ENCODE peak calls at places on chromosomes 13 and 19, in seven cellular contexts. X is cerebellum; T is NCI-H345; K is progenitor cell of endocrine pancreas; N is AG08395; C is AG08396; L is activated CD4-positive, CD25-positive, alpha-beta regulatory T cell treated with anti-CD3 and anti-CD28 coated beads, Interleukin-2, amount 50 U/mL, for 16 hours. W is an unnamed sample.

GRCh38 chr13:50594276-50594970 is 249.1 kb downstream of the DLEU7 start:
- DNase-seq in X (no peak), T (no peak), K (peak), N (no peak), C (no peak), L (no peak), W (no peak)

GRCh38 chr13:24254151-24254810 is 55.1 kb upstream of the C1QTNF9 start:
- DNase-seq in X (no peak), T (no peak), K (no peak), N (no peak), C (no peak), L (peak), W (no peak)

GRCh38 chr19:7850429-7850819 is 20.4 kb downstream of the EVI5L start:
- DNase-seq in X (peak), T (no peak), K (no peak), N (no peak), C (peak), L (no peak), W (no peak)

GRCh38 chr19:4390017-4390861 is 10.1 kb downstream of the SH3GL1 start:
- DNase-seq in X (no peak), T (peak), K (no peak), N (peak), C (no peak), L (no peak), W (no peak)

GRCh38 chr13:114155923-114156883 is 22.9 kb upstream of the CFAP97D2 start:
- DNase-seq in X (no peak), T (no peak), K (no peak), N (no peak), C (no peak), L (no peak), W (no peak)

GRCh38 chr13:94617389-94618000 is 15.8 kb downstream of the GPR180 start:
- DNase-seq in X (peak), T (peak), K (no peak), N (no peak), C (no peak), L (peak), W (peak)

GRCh38 chr19:49339364-49340068 is 4.3 kb downstream of the CD37 start:
- DNase-seq in X (peak), T (peak), K (peak), N (peak), C (peak), L (no peak), W (no peak)

GRCh38 chr13:24313449-24313848 is 4.1 kb downstream of the C1QTNF9 start:
- DNase-seq in X (no peak), T (no peak), K (no peak), N (peak), C (peak), L (no peak), W (no peak)

GRCh38 chr13:107208889-107209288 is 641.0 kb upstream of the ARGLU1 start:
- DNase-seq in X (no peak), T (no peak), K (no peak), N (no peak), C (no peak), L (no peak), W (no peak)

GRCh38 chr19:10329555-10329954 is 3.8 kb downstream of the RAVER1 start:
- DNase-seq in X (no peak), T (no peak), K (no peak), N (no peak), C (no peak), L (no peak), W (no peak)

GRCh38 chr19:31380854-31381253 is 31.6 kb upstream of the TSHZ3 start:
- DNase-seq in X (no peak), T (no peak), K (no peak), N (no peak), C (no peak), L (no peak), W (no peak)

GRCh38 chr19:5908773-5909442 is 4.2 kb downstream of the VMAC start:
- DNase-seq in X (no peak), T (no peak), K (no peak), N (no peak), C (no peak), L (no peak), W (no peak)

GRCh38 chr13:39779337-39780270 is 124.1 kb downstream of the COG6 start:
- DNase-seq in X (no peak), T (no peak), K (no peak), N (no peak), C (no peak), L (no peak), W (no peak)

GRCh38 chr13:21074601-21075302 is 13.4 kb upstream of the LATS2 start:
- DNase-seq in X (no peak), T (no peak), K (no peak), N (no peak), C (no peak), L (no peak), W (no peak)

GRCh38 chr19:920051-920857 is 3.1 kb downstream of the KISS1R start:
- DNase-seq in X (no peak), T (peak), K (no peak), N (no peak), C (no peak), L (no peak), W (no peak)

GRCh38 chr13:97301382-97302095 is 79.4 kb downstream of the MBNL2 start:
- DNase-seq in X (no peak), T (no peak), K (no peak), N (no peak), C (no peak), L (no peak), W (no peak)

GRCh38 chr19:46408611-46409039 is 4.7 kb downstream of the CCDC8 start:
- DNase-seq in X (no peak), T (no peak), K (no peak), N (peak), C (no peak), L (no peak), W (no peak)

GRCh38 chr13:49444517-49445395 is 682 bp downstream of the SETDB2 start:
- DNase-seq in X (peak), T (no peak), K (no peak), N (peak), C (peak), L (peak), W (peak)

GRCh38 chr19:4909172-4909896 is at the start of gene UHRF1:
- DNase-seq in X (no peak), T (peak), K (peak), N (no peak), C (peak), L (no peak), W (peak)

GRCh38 chr19:35562776-35563175 is 682 bp downstream of the ATP4A start:
- DNase-seq in X (no peak), T (no peak), K (no peak), N (no peak), C (no peak), L (no peak), W (no peak)

GRCh38 chr19:15288146-15288963 is 44.0 kb downstream of the BRD4 start:
- DNase-seq in X (peak), T (peak), K (no peak), N (peak), C (no peak), L (no peak), W (peak)

GRCh38 chr19:3366104-3366760 is at the start of gene NFIC:
- DNase-seq in X (peak), T (peak), K (no peak), N (peak), C (peak), L (no peak), W (no peak)

GRCh38 chr19:18699403-18700054 is 16.0 kb downstream of the CRTC1 start:
- DNase-seq in X (no peak), T (no peak), K (no peak), N (no peak), C (no peak), L (no peak), W (no peak)

GRCh38 chr19:6587998-6588507 is 2.9 kb downstream of the CD70 start:
- DNase-seq in X (no peak), T (no peak), K (no peak), N (no peak), C (no peak), L (no peak), W (no peak)

GRCh38 chr19:38115264-38115802 is 108.7 kb downstream of the DPF1 start:
- DNase-seq in X (no peak), T (no peak), K (no peak), N (no peak), C (no peak), L (no peak), W (no peak)

GRCh38 chr19:2636897-2637683 is 65.4 kb downstream of the GNG7 start:
- DNase-seq in X (peak), T (peak), K (peak), N (peak), C (peak), L (peak), W (no peak)

GRCh38 chr19:2271516-2272103 is 10.4 kb downstream of the PEAK3 start:
- DNase-seq in X (no peak), T (no peak), K (no peak), N (peak), C (peak), L (no peak), W (no peak)

GRCh38 chr13:95588134-95588533 is 35.6 kb downstream of the CLDN10 start:
- DNase-seq in X (no peak), T (no peak), K (no peak), N (no peak), C (no peak), L (no peak), W (no peak)

W was measured in SHP77.